ENCODE peak calls at places on chromosomes 4 and X, in seven cellular contexts. One of them, this sample, is unnamed.

GRCh38 chrX:118864063-118864630 is 40.5 kb downstream of the ZCCHC12 start:
- DNase-seq in GM12878: no peak
- DNase-seq in HepG2: no peak
- DNase-seq in SK-N-SH: no peak
- DNase-seq in HCT116: no peak
- DNase-seq in K562: no peak
- DNase-seq in A549: no peak
- DNase-seq in this sample: no peak

GRCh38 chrX:3216581-3216980 is 129.9 kb downstream of the MXRA5 start:
- DNase-seq in HCT116: no peak
- DNase-seq in GM12878: no peak
- DNase-seq in A549: no peak
- DNase-seq in K562: no peak
- DNase-seq in SK-N-SH: no peak
- DNase-seq in HepG2: no peak
- DNase-seq in this sample: no peak

GRCh38 chr4:112130903-112131302 is 14.4 kb upstream of the FAM241A start:
- DNase-seq in K562: no peak
- DNase-seq in HepG2: no peak
- DNase-seq in HCT116: no peak
- DNase-seq in GM12878: no peak
- DNase-seq in A549: no peak
- DNase-seq in SK-N-SH: no peak
- DNase-seq in this sample: peak

GRCh38 chr4:79198886-79199591 is 126.8 kb downstream of the NAA11 start:
- DNase-seq in SK-N-SH: no peak
- DNase-seq in HepG2: no peak
- DNase-seq in HCT116: no peak
- DNase-seq in K562: peak
- DNase-seq in A549: no peak
- DNase-seq in GM12878: no peak
- DNase-seq in this sample: no peak

GRCh38 chr4:82785248-82786003 is 13.2 kb downstream of the SCD5 start:
- DNase-seq in GM12878: no peak
- DNase-seq in HepG2: peak
- DNase-seq in A549: peak
- DNase-seq in K562: no peak
- DNase-seq in SK-N-SH: no peak
- DNase-seq in HCT116: peak
- DNase-seq in this sample: peak

GRCh38 chr4:151098191-151098590 is 1.2 kb upstream of the RPS3A start:
- DNase-seq in GM12878: no peak
- DNase-seq in K562: no peak
- DNase-seq in SK-N-SH: no peak
- DNase-seq in A549: no peak
- DNase-seq in HepG2: no peak
- DNase-seq in HCT116: no peak
- DNase-seq in this sample: no peak

GRCh38 chr4:67332627-67333026 is 212.7 kb downstream of the CENPC start:
- DNase-seq in K562: peak
- DNase-seq in SK-N-SH: peak
- DNase-seq in A549: no peak
- DNase-seq in HCT116: no peak
- DNase-seq in HepG2: peak
- DNase-seq in GM12878: no peak
- DNase-seq in this sample: peak

GRCh38 chrX:120517936-120518335 is 42.8 kb downstream of the CUL4B start:
- DNase-seq in HepG2: no peak
- DNase-seq in K562: no peak
- DNase-seq in A549: no peak
- DNase-seq in GM12878: no peak
- DNase-seq in SK-N-SH: no peak
- DNase-seq in HCT116: no peak
- DNase-seq in this sample: no peak

GRCh38 chrX:134898450-134898849 is 92.3 kb upstream of the SMIM10 start:
- DNase-seq in HCT116: no peak
- DNase-seq in GM12878: no peak
- DNase-seq in HepG2: no peak
- DNase-seq in SK-N-SH: no peak
- DNase-seq in A549: no peak
- DNase-seq in K562: no peak
- DNase-seq in this sample: no peak

GRCh38 chrX:8520791-8521190 is 56.2 kb downstream of the VCX3B start:
- DNase-seq in GM12878: no peak
- DNase-seq in K562: no peak
- DNase-seq in A549: no peak
- DNase-seq in HepG2: no peak
- DNase-seq in HCT116: no peak
- DNase-seq in SK-N-SH: no peak
- DNase-seq in this sample: no peak

GRCh38 chrX:48107717-48108116 is 22.7 kb upstream of the SPACA5B start:
- DNase-seq in K562: peak
- DNase-seq in HepG2: no peak
- DNase-seq in SK-N-SH: no peak
- DNase-seq in GM12878: no peak
- DNase-seq in HCT116: no peak
- DNase-seq in A549: no peak
- DNase-seq in this sample: no peak

GRCh38 chrX:128816919-128817318 is 706.4 kb downstream of the SMARCA1 start:
- DNase-seq in HCT116: no peak
- DNase-seq in SK-N-SH: peak
- DNase-seq in K562: peak
- DNase-seq in GM12878: no peak
- DNase-seq in A549: no peak
- DNase-seq in HepG2: peak
- DNase-seq in this sample: peak
- H3K4me2 ChIP-seq in HCT116: no peak
- H3K4me2 ChIP-seq in SK-N-SH: no peak
- H3K4me2 ChIP-seq in K562: no peak
- H3K4me2 ChIP-seq in GM12878: no peak
- H3K4me2 ChIP-seq in A549: no peak
- H3K4me2 ChIP-seq in HepG2: no peak
- H3K4me2 ChIP-seq in this sample: no peak

DNA sequence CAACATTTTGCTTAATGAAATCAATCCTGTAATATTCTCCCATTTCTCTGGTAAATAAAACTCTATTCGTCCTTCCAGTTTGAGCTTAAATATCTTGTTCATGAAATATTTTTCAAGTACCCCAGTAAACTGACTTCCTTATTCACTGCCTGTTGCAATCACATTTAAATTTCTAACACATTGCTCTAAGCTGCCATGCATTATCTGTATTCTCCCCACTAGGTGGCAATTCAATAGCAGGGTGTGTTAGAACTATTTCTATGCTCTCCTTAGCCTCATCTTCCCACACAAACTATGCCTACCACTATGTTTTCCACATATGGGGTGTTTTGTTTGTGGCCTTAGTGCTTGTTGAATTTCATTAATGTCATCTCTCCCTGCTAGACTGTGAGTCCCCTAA is 377.1 kb upstream of the HS3ST1 start:
- DNase-seq in SK-N-SH: no peak
- DNase-seq in HCT116: peak
- DNase-seq in K562: no peak
- DNase-seq in HepG2: no peak
- DNase-seq in A549: peak
- DNase-seq in GM12878: no peak
- DNase-seq in this sample: peak
- TF ChIP-seq REST in SK-N-SH: no peak
- TF ChIP-seq REST in HCT116: no peak
- TF ChIP-seq REST in K562: no peak
- TF ChIP-seq REST in HepG2: no peak
- TF ChIP-seq REST in A549: no peak
- TF ChIP-seq REST in GM12878: no peak
- TF ChIP-seq REST in this sample: no peak

DNA sequence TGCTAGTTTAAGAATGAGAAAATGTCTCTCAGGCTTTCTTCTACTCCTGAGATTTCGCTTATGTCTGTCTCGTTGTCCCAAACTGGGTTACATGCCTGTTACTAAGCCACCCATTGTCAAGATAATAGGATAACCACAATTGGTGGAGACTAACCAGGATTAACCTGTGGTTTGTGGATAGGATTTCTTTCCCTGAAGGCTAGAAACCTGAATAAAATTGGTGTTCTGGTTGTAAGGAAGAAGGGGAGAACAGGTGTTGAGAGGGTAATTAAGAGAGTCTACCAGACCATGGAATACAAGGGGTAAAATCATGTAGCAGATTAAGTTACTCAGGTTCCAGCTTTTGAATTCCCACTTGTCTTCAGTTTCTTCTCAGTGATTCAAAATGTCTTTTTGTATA is 225.4 kb downstream of the CPE start:
- DNase-seq in A549: no peak
- DNase-seq in HCT116: no peak
- DNase-seq in GM12878: no peak
- DNase-seq in SK-N-SH: no peak
- DNase-seq in K562: no peak
- DNase-seq in HepG2: no peak
- DNase-seq in this sample: no peak
- H3K4me2 ChIP-seq in A549: no peak
- H3K4me2 ChIP-seq in HCT116: no peak
- H3K4me2 ChIP-seq in GM12878: no peak
- H3K4me2 ChIP-seq in SK-N-SH: no peak
- H3K4me2 ChIP-seq in K562: no peak
- H3K4me2 ChIP-seq in HepG2: no peak
- H3K4me2 ChIP-seq in this sample: no peak

GRCh38 chrX:68332156-68332823 is 101.0 kb downstream of the OPHN1 start:
- DNase-seq in GM12878: no peak
- DNase-seq in SK-N-SH: no peak
- DNase-seq in HepG2: no peak
- DNase-seq in HCT116: no peak
- DNase-seq in A549: no peak
- DNase-seq in K562: no peak
- DNase-seq in this sample: peak
- TF ChIP-seq REST in GM12878: no peak
- TF ChIP-seq REST in SK-N-SH: no peak
- TF ChIP-seq REST in HepG2: no peak
- TF ChIP-seq REST in HCT116: no peak
- TF ChIP-seq REST in A549: no peak
- TF ChIP-seq REST in K562: no peak
- TF ChIP-seq REST in this sample: no peak